ENCODE peak calls at places on chromosomes 3 and 15, in eight cellular contexts. B, O, Q, C, W, L, N and Z are unnamed samples.

GRCh38 chr3:114624676-114625181 is 330.9 kb downstream of the TIGIT start:
- DNase-seq in Q (peak; percentile 98), C (peak; percentile 87), N (no peak), B (peak; percentile 92), L (no peak), W (peak; percentile 98), O (no peak), Z (peak; percentile 91)

GRCh38 chr3:62587169-62587568 is 213.8 kb upstream of the FEZF2 start:
- DNase-seq in O (no peak), N (no peak), L (no peak), W (no peak), C (no peak), Q (no peak), B (no peak), Z (no peak)

GRCh38 chr15:55897560-55898336 is 95.7 kb downstream of the NEDD4 start:
- DNase-seq in O (no peak), W (peak; percentile 52), L (peak; percentile 23), Q (peak; percentile 60), C (no peak), B (peak; percentile 41), N (no peak), Z (peak; percentile 46)

GRCh38 chr3:32861681-32862080 is 43.9 kb downstream of the TRIM71 start:
- DNase-seq in O (no peak), W (no peak), B (no peak), Q (no peak), N (no peak), C (no peak), L (no peak), Z (no peak)

GRCh38 chr15:31525988-31526665 is 199.5 kb downstream of the KLF13 start:
- DNase-seq in Q (no peak), B (no peak), L (no peak), O (no peak), C (no peak), W (no peak), N (no peak), Z (no peak)

GRCh38 chr3:188152660-188153497 is 1.1 kb upstream of the LPP start:
- DNase-seq in O (no peak), C (no peak), B (no peak), Q (peak; percentile 77), W (no peak), N (no peak), L (peak; percentile 64), Z (peak; percentile 69)

GRCh38 chr15:42100021-42100800 is 5.8 kb upstream of the PLA2G4D start:
- DNase-seq in O (no peak), W (no peak), L (no peak), C (no peak), N (no peak), B (no peak), Q (no peak), Z (no peak)

GRCh38 chr15:65580287-65580686 is 30.6 kb downstream of the INTS14 start:
- DNase-seq in B (no peak), O (no peak), N (no peak), W (peak; percentile 81), L (no peak), Q (peak; percentile 67), C (no peak), Z (no peak)

GRCh38 chr3:53113293-53114010 is 16.8 kb downstream of the RFT1 start:
- DNase-seq in W (no peak), L (no peak), O (no peak), Q (no peak), C (no peak), B (peak; percentile 78), N (no peak), Z (peak; percentile 83)

GRCh38 chr3:45214061-45214680 is 11.9 kb downstream of the TMEM158 start:
- DNase-seq in C (no peak), O (no peak), N (no peak), W (no peak), B (no peak), Q (no peak), L (no peak), Z (no peak)

GRCh38 chr3:32106929-32107362 is 526 bp downstream of the GPD1L start:
- DNase-seq in N (no peak), Q (peak; percentile 2), B (peak; percentile 47), L (no peak), C (no peak), W (peak; percentile 7), O (no peak), Z (peak; percentile 34)

GRCh38 chr3:15531346-15531745 is 9.8 kb upstream of the COLQ start:
- DNase-seq in O (no peak), N (no peak), L (no peak), C (no peak), Q (no peak), B (no peak), W (no peak), Z (no peak)

GRCh38 chr3:126911162-126912026 is 71.5 kb upstream of the PLXNA1 start:
- DNase-seq in L (peak; percentile 39), O (peak; percentile 62), N (peak; percentile 44), B (peak; percentile 29), Q (peak; percentile 95), W (peak; percentile 92), C (no peak), Z (peak; percentile 65)

GRCh38 chr3:152328841-152329240 is 60.1 kb downstream of the MBNL1 start:
- DNase-seq in N (no peak), O (no peak), C (no peak), W (peak; percentile 87), B (no peak), Q (peak; percentile 85), L (no peak), Z (no peak)

GRCh38 chr3:99023590-99024192 is 122.2 kb upstream of the DCBLD2 start:
- DNase-seq in O (no peak), W (peak; percentile 56), Q (peak; percentile 58), L (no peak), C (no peak), B (no peak), N (no peak), Z (no peak)

GRCh38 chr15:85854345-85855097 is 59.8 kb upstream of the KLHL25 start:
- DNase-seq in O (peak; percentile 16), L (no peak), B (no peak), N (no peak), Q (peak; percentile 60), C (no peak), W (peak; percentile 57), Z (no peak)

GRCh38 chr3:58531956-58532355 is 5.0 kb downstream of the ACOX2 start:
- DNase-seq in L (no peak), B (no peak), W (no peak), N (no peak), C (no peak), Q (no peak), O (no peak), Z (no peak)

GRCh38 chr3:114179575-114179974 is 723 bp upstream of the DRD3 start:
- DNase-seq in W (peak; percentile 24), B (no peak), L (no peak), C (no peak), Q (peak; percentile 64), O (no peak), N (no peak), Z (no peak)

GRCh38 chr15:25061808-25062550 is 107.2 kb downstream of the SNRPN start:
- DNase-seq in W (no peak), N (no peak), O (no peak), L (no peak), Q (no peak), C (no peak), B (no peak), Z (no peak)

DNA sequence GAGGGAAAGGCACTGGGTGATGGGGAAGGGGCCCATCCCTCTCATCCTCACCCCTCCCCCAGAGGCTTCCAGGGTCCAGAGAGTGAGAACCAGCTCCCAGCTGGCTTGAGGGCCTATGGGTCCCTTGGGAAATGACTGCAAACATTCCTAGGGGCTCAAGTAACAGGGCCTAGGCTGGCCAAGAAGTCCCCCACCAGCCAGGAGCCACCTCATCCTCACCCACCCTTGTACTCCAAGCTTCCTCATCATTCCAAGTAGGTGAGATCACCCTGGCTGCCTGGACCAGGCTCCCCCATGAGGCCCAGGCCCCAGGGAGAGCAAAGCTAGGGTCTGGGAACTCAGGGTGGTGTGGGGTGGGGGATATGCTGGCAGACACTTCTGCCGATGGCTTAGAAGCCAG is 14.8 kb downstream of the LOXL1 start:
- DNase-seq in O (no peak), Q (peak; percentile 98), N (no peak), L (no peak), B (peak; percentile 12), C (peak; percentile 8), W (peak; percentile 93), Z (no peak)
- H3K4me3 ChIP-seq in O (no peak overlapping the region), Q (peak overlapping the region; percentile 25), N (no peak overlapping the region), L (no peak overlapping the region), B (no peak overlapping the region), C (no peak overlapping the region), W (no peak overlapping the region), Z (no peak overlapping the region)

DNA sequence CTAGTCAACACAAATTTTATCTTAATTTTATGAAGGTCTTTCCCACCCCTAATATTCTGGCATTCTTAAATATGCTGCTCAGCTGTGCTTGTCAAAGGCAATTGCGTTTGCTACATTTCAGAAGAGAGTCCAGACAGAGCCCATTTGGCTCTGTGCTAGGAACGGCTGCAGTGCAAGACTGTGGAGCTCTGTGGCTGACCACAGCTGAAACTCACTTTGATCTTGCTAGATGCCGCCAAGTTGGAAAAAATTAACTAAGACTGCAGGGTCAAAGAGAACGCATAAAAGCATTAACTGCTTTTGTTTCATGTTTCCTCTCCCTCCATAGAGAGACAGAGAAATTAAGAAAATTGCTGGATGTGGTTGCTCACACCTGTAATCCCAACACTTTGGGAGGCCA is 7.6 kb upstream of the PPP1R2 start:
- DNase-seq in L (no peak), Q (no peak), O (no peak), W (peak; percentile 37), N (no peak), C (no peak), B (no peak), Z (no peak)
- H3K4me3 ChIP-seq in L (no peak overlapping the region), Q (no peak overlapping the region), O (peak overlapping the region; percentile 32), W (no peak overlapping the region), N (no peak overlapping the region), C (no peak overlapping the region), B (no peak overlapping the region), Z (no peak overlapping the region)

DNA sequence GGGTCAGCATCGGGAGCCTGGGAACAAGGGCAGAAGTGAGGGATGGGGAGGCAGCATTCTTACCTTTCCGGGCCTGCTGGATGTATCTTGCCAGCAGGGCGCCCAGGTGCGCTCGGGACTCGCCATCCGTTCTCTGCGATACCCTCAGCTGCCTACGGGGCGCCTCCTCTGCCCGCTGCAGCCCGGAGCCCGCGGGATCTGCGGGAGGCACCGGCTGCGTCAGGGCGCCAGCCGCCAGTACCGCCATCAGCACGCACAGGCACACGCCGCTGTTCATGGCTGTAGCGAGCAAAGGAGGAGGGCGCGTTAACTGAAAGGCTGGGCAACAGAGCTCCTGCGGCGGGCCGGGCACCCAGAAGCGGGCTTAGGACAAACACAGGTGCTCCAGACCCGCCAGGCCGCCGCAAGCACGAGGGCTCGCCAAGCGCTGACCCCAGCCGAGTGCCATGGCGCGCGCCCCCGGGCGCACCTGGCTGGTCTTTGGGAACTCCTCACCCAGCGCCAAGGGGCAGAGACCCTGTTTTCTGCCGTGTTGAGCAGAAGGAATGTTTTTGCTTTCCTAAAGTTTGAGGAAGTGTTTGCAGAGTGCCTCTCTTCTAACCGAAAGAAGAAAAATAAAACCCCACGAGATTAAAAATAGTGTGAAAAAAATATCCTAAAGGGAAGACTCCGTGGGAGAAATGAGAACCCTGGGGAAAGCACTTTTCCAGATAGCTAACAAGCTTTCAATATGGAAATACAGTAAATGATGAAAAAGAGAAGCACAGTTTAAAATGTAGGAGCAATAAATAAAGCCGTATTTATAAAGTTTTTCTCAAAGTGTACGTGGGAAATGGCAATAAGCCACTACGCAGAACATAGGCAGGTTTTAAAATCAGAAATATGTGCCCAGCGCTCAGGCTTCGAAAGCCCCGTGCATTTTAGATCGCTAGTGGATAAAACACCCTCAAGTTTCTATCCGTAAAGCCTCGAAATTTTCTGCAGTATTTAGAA is 2.3 kb downstream of the CCK start:
- DNase-seq in W (no peak), N (no peak), O (no peak), Q (no peak), L (no peak), B (no peak), C (no peak), Z (no peak)
- H3K4me3 ChIP-seq in W (no peak overlapping the region), N (no peak overlapping the region), O (no peak overlapping the region), Q (no peak overlapping the region), L (peak overlapping the region; percentile 44), B (peak overlapping the region; percentile 45), C (peak overlapping the region; percentile 35), Z (peak overlapping the region; percentile 21)

GRCh38 chr3:183116051-183116614 is 16.8 kb upstream of the MCCC1 start:
- DNase-seq in L (peak; percentile 90), N (no peak), W (no peak), Q (no peak), B (no peak), O (no peak), C (peak; percentile 60), Z (no peak)
- H3K4me3 ChIP-seq in L (peak overlapping the region; percentile 50), N (no peak overlapping the region), W (no peak overlapping the region), Q (no peak overlapping the region), B (peak overlapping the region; percentile 50), O (no peak overlapping the region), C (peak overlapping the region; percentile 42), Z (peak overlapping the region; percentile 25)